ENCODE peak calls at places on chromosomes 11 and 22, in eight cellular contexts. K is OCI-LY7, R is GM23338, M is GM23248, S is MM.1S, W is PC-3, I is hepatocyte, G is HCT116. Y is an unnamed sample.

GRCh38 chr11:46520971-46521745 is 72.7 kb downstream of the AMBRA1 start:
- DNase-seq in M (peak; percentile 56), W (peak; percentile 65), I (no peak), G (no peak), K (no peak), S (no peak), R (peak; percentile 34), Y (no peak)

GRCh38 chr11:116895053-116895757 is 57.8 kb upstream of the APOA1 start:
- DNase-seq in R (peak; percentile 87), G (no peak), K (no peak), S (no peak), M (no peak), W (no peak), I (no peak), Y (peak; percentile 74)

GRCh38 chr11:58628446-58628845 is 6.0 kb downstream of the CNTF start:
- DNase-seq in G (no peak), W (no peak), S (no peak), R (no peak), M (peak; percentile 80), I (no peak), K (no peak), Y (peak; percentile 28)

GRCh38 chr11:1751999-1752906 is 1.9 kb upstream of the IFITM10 start:
- DNase-seq in S (no peak), K (no peak), R (no peak), G (no peak), I (no peak), M (no peak), W (no peak), Y (no peak)

GRCh38 chr11:31995525-31996123 is 95.2 kb upstream of the RCN1 start:
- DNase-seq in G (no peak), K (peak; percentile 1), R (no peak), I (no peak), W (peak; percentile 5), S (peak; percentile 79), M (peak; percentile 35), Y (no peak)

GRCh38 chr11:44737686-44738085 is 10.9 kb downstream of the TSPAN18 start:
- DNase-seq in M (no peak), G (no peak), W (no peak), R (no peak), S (no peak), K (no peak), I (no peak), Y (no peak)

GRCh38 chr11:116276051-116277044 is 496.4 kb downstream of the BUD13 start:
- DNase-seq in R (peak; percentile 94), W (peak; percentile 67), G (peak; percentile 72), K (peak; percentile 62), S (peak; percentile 84), I (peak; percentile 82), M (peak; percentile 37), Y (peak; percentile 91)

GRCh38 chr11:6703247-6704063 is 20.3 kb upstream of the MRPL17 start:
- DNase-seq in M (peak; percentile 88), I (peak; percentile 76), G (peak; percentile 24), W (peak; percentile 76), S (peak; percentile 29), R (peak; percentile 78), K (peak; percentile 42), Y (peak; percentile 67)

GRCh38 chr22:43148581-43148980 is 2.8 kb upstream of the TSPO start:
- DNase-seq in I (no peak), W (no peak), R (no peak), G (no peak), K (peak; percentile 42), M (no peak), S (peak; percentile 65), Y (no peak)

GRCh38 chr11:106621479-106621878 is 396.8 kb downstream of the GUCY1A2 start:
- DNase-seq in I (no peak), W (no peak), S (no peak), K (no peak), M (no peak), R (no peak), G (no peak), Y (no peak)

GRCh38 chr11:5476184-5476819 is 12.2 kb upstream of the OR52D1 start:
- DNase-seq in W (peak; percentile 63), M (peak; percentile 74), I (peak; percentile 77), R (peak; percentile 81), G (peak; percentile 38), S (peak; percentile 40), K (peak; percentile 60), Y (peak; percentile 73)

GRCh38 chr11:47552086-47552580 is 799 bp downstream of the CELF1 start:
- DNase-seq in I (peak; percentile 58), R (peak; percentile 63), G (no peak), K (peak; percentile 42), S (peak; percentile 35), M (peak; percentile 72), W (peak; percentile 25), Y (peak; percentile 48)

GRCh38 chr22:39026509-39027150 is 5.7 kb downstream of the APOBEC3D start:
- DNase-seq in G (no peak), M (no peak), K (no peak), W (no peak), R (no peak), I (no peak), S (no peak), Y (no peak)

GRCh38 chr11:14380947-14381555 is 22.1 kb upstream of the RRAS2 start:
- DNase-seq in K (no peak), S (peak; percentile 46), G (no peak), I (peak; percentile 75), R (peak; percentile 79), W (peak; percentile 64), M (peak; percentile 79), Y (peak; percentile 79)

GRCh38 chr11:34049058-34049457 is 2.5 kb upstream of the CAPRIN1 start:
- DNase-seq in M (no peak), G (no peak), K (no peak), I (no peak), W (no peak), R (no peak), S (no peak), Y (no peak)

GRCh38 chr22:48901324-48901723 is 926.3 kb downstream of the BRD1 start:
- DNase-seq in R (no peak), M (no peak), I (no peak), K (no peak), S (no peak), G (no peak), W (no peak), Y (no peak)

GRCh38 chr11:96052921-96053631 is 129.2 kb upstream of the MTMR2 start:
- DNase-seq in K (no peak), G (no peak), R (no peak), S (no peak), W (peak; percentile 71), I (no peak), M (peak; percentile 72), Y (no peak)

GRCh38 chr11:13052130-13052541 is 43.0 kb downstream of the RASSF10 start:
- DNase-seq in S (no peak), W (peak; percentile 81), I (no peak), R (no peak), K (no peak), M (no peak), G (no peak), Y (no peak)

DNA sequence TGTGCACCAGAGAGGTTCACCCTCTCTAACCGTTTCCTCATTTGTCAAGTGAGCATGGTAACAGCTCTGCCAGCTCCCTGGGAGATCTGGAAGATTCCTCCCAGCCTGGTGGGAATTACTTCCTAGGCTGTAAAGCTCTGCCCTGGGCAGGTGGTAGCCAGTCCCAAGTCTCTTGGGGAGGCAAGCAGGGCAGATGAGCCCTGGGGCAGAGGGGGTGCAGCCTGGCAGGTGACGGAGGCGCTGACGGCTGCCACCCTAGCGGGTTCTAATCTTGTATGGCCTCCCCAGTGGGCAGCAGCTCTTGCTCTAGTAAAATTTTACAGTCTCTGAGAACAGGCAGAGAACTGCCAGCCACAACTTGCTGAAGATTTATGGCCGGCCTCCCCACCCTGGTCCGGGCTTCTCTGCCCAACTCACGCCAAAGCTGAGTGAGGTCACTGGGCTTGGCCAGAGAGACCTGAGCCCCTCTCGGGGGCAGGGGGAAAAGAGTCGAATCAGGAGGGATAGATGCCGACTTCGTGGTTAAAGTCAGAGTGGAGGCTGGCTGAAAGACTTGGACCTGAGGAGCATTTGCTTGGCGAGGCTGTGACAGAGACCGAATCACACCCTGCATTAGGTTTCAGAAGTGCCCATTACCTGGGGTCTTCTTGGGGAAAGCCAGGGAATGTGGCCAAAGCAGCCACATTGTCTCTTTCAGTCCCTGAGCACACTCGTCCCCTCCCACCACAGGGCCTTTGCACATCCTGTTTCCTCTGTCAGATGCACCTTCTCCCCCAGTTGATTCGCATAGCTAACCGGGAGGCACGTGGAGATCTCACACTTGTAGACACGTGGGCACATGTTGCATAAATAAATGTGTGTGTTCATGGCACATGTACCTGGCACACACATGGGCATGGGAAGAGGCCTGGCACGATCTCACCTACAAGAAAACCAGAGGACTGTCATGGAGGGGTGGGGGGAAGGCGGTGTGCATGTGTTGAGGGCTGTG is 188.2 kb downstream of the MN1 start:
- DNase-seq in R (no peak), W (no peak), M (peak; percentile 13), S (no peak), I (no peak), G (no peak), K (no peak), Y (no peak)
- TF ChIP-seq EZH2phosphoT487 in R (no peak), W (no peak), M (no peak), S (no peak), I (no peak), G (no peak), K (no peak), Y (no peak)

DNA sequence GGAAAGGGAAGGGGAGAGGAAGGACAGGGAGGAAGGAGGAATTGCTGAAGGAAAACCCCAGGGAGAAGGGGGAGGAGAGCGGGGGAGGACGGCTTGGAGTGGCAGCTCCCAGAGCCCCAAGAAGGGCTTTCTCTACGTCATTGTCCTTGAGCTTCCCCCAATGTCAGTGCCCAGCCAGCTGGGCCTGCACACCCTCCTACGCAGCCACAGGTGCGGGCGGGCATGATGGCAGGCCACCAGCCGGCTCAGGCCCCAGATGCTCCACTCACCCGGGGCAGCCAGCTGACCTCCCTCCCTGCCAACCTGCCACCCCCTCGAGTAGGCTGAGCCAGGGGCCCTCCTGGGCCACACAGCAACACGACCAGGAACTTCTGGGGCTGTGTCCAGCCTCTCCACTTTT is 11.2 kb downstream of the SYT7 start:
- DNase-seq in R (no peak), I (no peak), K (no peak), G (no peak), M (no peak), W (no peak), S (no peak), Y (no peak)
- H2AFZ ChIP-seq in R (no peak overlapping the region), I (no peak overlapping the region), K (no peak overlapping the region), G (no peak overlapping the region), M (no peak overlapping the region), W (no peak overlapping the region), S (no peak overlapping the region), Y (no peak overlapping the region)

GRCh38 chr22:37742374-37743092 is 45.7 kb downstream of the TRIOBP start:
- DNase-seq in I (peak; percentile 64), S (no peak), M (peak; percentile 94), W (peak; percentile 92), G (peak; percentile 96), R (no peak), K (no peak), Y (no peak)
- TF ChIP-seq EZH2phosphoT487 in I (no peak), S (no peak), M (no peak), W (no peak), G (no peak), R (no peak), K (no peak), Y (no peak)

DNA sequence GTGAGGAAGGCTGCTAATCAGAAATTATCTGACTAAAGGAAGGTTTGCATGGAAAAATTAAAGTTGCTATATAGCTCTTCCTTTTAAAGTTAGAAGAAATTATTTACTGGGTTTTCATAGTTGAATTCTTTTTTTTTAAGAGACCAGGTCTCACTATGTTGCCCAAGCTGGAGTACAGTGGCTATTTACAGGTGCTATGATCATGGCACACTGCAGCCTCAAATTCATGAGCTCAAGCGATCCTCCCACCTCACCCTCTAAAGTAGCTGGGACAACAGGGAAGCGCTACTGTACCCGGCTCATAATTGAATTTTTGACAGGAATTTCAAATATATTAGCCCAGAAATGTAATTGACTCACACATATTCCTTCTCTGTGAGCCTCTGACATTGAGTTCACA is 3.9 kb downstream of the MSANTD2 start:
- DNase-seq in R (no peak), W (no peak), M (no peak), S (no peak), G (no peak), K (no peak), I (no peak), Y (no peak)
- H2AFZ ChIP-seq in R (no peak overlapping the region), W (no peak overlapping the region), M (no peak overlapping the region), S (no peak overlapping the region), G (no peak overlapping the region), K (no peak overlapping the region), I (no peak overlapping the region), Y (no peak overlapping the region)